ENCODE peak calls at places on chromosomes 1 and 21, in six cellular contexts. One of them, this sample, is unnamed.

GRCh38 chr1:25117233-25117823 is 115.0 kb downstream of the SYF2 start:
- DNase-seq in HepG2: peak
- DNase-seq in neural progenitor cell: peak
- DNase-seq in PC-3: peak
- DNase-seq in OCI-LY7: peak
- DNase-seq in SK-N-SH: no peak
- DNase-seq in this sample: no peak

GRCh38 chr1:27331922-27332321 is 9.9 kb upstream of the SYTL1 start:
- DNase-seq in HepG2: no peak
- DNase-seq in neural progenitor cell: no peak
- DNase-seq in PC-3: no peak
- DNase-seq in OCI-LY7: no peak
- DNase-seq in SK-N-SH: no peak
- DNase-seq in this sample: no peak

GRCh38 chr1:8873506-8874229 is 4.8 kb downstream of the ENO1 start:
- DNase-seq in HepG2: no peak
- DNase-seq in neural progenitor cell: peak
- DNase-seq in PC-3: peak
- DNase-seq in OCI-LY7: no peak
- DNase-seq in SK-N-SH: no peak
- DNase-seq in this sample: peak

GRCh38 chr1:27525296-27526271 is 35.6 kb upstream of the WASF2 start:
- DNase-seq in HepG2: no peak
- DNase-seq in neural progenitor cell: peak
- DNase-seq in PC-3: no peak
- DNase-seq in OCI-LY7: peak
- DNase-seq in SK-N-SH: no peak
- DNase-seq in this sample: peak

GRCh38 chr1:13992489-13993285 is 292.7 kb downstream of the PRDM2 start:
- DNase-seq in HepG2: no peak
- DNase-seq in neural progenitor cell: no peak
- DNase-seq in PC-3: peak
- DNase-seq in OCI-LY7: no peak
- DNase-seq in SK-N-SH: no peak
- DNase-seq in this sample: no peak

GRCh38 chr1:190479537-190479936 is 1.9 kb upstream of the BRINP3 start:
- DNase-seq in HepG2: no peak
- DNase-seq in neural progenitor cell: peak
- DNase-seq in PC-3: no peak
- DNase-seq in OCI-LY7: no peak
- DNase-seq in SK-N-SH: no peak
- DNase-seq in this sample: no peak

GRCh38 chr1:204410764-204411450 is 710 bp downstream of the PPP1R15B start:
- DNase-seq in HepG2: no peak
- DNase-seq in neural progenitor cell: peak
- DNase-seq in PC-3: peak
- DNase-seq in OCI-LY7: peak
- DNase-seq in SK-N-SH: peak
- DNase-seq in this sample: no peak

GRCh38 chr1:111988743-111989453 is 570 bp downstream of the KCND3 start:
- DNase-seq in HepG2: no peak
- DNase-seq in neural progenitor cell: peak
- DNase-seq in PC-3: no peak
- DNase-seq in OCI-LY7: no peak
- DNase-seq in SK-N-SH: peak
- DNase-seq in this sample: no peak

GRCh38 chr1:29236993-29237905 is 927 bp downstream of the PTPRU start:
- DNase-seq in HepG2: peak
- DNase-seq in neural progenitor cell: peak
- DNase-seq in PC-3: peak
- DNase-seq in OCI-LY7: no peak
- DNase-seq in SK-N-SH: peak
- DNase-seq in this sample: no peak

GRCh38 chr1:11731719-11732283 is 4.1 kb upstream of the AGTRAP start:
- DNase-seq in HepG2: peak
- DNase-seq in neural progenitor cell: peak
- DNase-seq in PC-3: peak
- DNase-seq in OCI-LY7: no peak
- DNase-seq in SK-N-SH: no peak
- DNase-seq in this sample: no peak

GRCh38 chr1:97918961-97919360 is 1.9 kb downstream of the DPYD start:
- DNase-seq in HepG2: no peak
- DNase-seq in neural progenitor cell: no peak
- DNase-seq in PC-3: no peak
- DNase-seq in OCI-LY7: no peak
- DNase-seq in SK-N-SH: no peak
- DNase-seq in this sample: no peak

GRCh38 chr1:155207578-155208405 is at the start of gene THBS3:
- DNase-seq in HepG2: no peak
- DNase-seq in neural progenitor cell: peak
- DNase-seq in PC-3: peak
- DNase-seq in OCI-LY7: no peak
- DNase-seq in SK-N-SH: peak
- DNase-seq in this sample: no peak

GRCh38 chr1:2875677-2876531 is 74.4 kb upstream of the TTC34 start:
- DNase-seq in HepG2: no peak
- DNase-seq in neural progenitor cell: no peak
- DNase-seq in PC-3: peak
- DNase-seq in OCI-LY7: no peak
- DNase-seq in SK-N-SH: peak
- DNase-seq in this sample: no peak

GRCh38 chr1:3543076-3544049 is 67.9 kb downstream of the MEGF6 start:
- DNase-seq in HepG2: no peak
- DNase-seq in neural progenitor cell: peak
- DNase-seq in PC-3: peak
- DNase-seq in OCI-LY7: no peak
- DNase-seq in SK-N-SH: peak
- DNase-seq in this sample: no peak

GRCh38 chr1:33324677-33325417 is 3.9 kb upstream of the A3GALT2 start:
- DNase-seq in HepG2: no peak
- DNase-seq in neural progenitor cell: no peak
- DNase-seq in PC-3: no peak
- DNase-seq in OCI-LY7: no peak
- DNase-seq in SK-N-SH: no peak
- DNase-seq in this sample: no peak

GRCh38 chr1:27755286-27755685 is 17.7 kb upstream of the STX12 start:
- DNase-seq in HepG2: no peak
- DNase-seq in neural progenitor cell: no peak
- DNase-seq in PC-3: no peak
- DNase-seq in OCI-LY7: no peak
- DNase-seq in SK-N-SH: no peak
- DNase-seq in this sample: no peak

GRCh38 chr1:210394281-210394798 is 65.6 kb downstream of the HHAT start:
- DNase-seq in HepG2: no peak
- DNase-seq in neural progenitor cell: no peak
- DNase-seq in PC-3: peak
- DNase-seq in OCI-LY7: no peak
- DNase-seq in SK-N-SH: no peak
- DNase-seq in this sample: no peak

GRCh38 chr21:25176637-25177412 is 430.5 kb downstream of the MRPL39 start:
- DNase-seq in HepG2: no peak
- DNase-seq in neural progenitor cell: no peak
- DNase-seq in PC-3: peak
- DNase-seq in OCI-LY7: no peak
- DNase-seq in SK-N-SH: peak
- DNase-seq in this sample: no peak

GRCh38 chr1:3651939-3652537 is at the start of gene TP73:
- DNase-seq in HepG2: no peak
- DNase-seq in neural progenitor cell: peak
- DNase-seq in PC-3: peak
- DNase-seq in OCI-LY7: no peak
- DNase-seq in SK-N-SH: peak
- DNase-seq in this sample: no peak

GRCh38 chr1:151255381-151255780 is 847 bp downstream of the PSMD4 start:
- DNase-seq in HepG2: no peak
- DNase-seq in neural progenitor cell: peak
- DNase-seq in PC-3: peak
- DNase-seq in OCI-LY7: peak
- DNase-seq in SK-N-SH: peak
- DNase-seq in this sample: no peak

GRCh38 chr1:110630770-110631663 is 24.9 kb upstream of the KCNA2 start:
- DNase-seq in HepG2: peak
- DNase-seq in neural progenitor cell: peak
- DNase-seq in PC-3: peak
- DNase-seq in OCI-LY7: peak
- DNase-seq in SK-N-SH: peak
- DNase-seq in this sample: peak

DNA sequence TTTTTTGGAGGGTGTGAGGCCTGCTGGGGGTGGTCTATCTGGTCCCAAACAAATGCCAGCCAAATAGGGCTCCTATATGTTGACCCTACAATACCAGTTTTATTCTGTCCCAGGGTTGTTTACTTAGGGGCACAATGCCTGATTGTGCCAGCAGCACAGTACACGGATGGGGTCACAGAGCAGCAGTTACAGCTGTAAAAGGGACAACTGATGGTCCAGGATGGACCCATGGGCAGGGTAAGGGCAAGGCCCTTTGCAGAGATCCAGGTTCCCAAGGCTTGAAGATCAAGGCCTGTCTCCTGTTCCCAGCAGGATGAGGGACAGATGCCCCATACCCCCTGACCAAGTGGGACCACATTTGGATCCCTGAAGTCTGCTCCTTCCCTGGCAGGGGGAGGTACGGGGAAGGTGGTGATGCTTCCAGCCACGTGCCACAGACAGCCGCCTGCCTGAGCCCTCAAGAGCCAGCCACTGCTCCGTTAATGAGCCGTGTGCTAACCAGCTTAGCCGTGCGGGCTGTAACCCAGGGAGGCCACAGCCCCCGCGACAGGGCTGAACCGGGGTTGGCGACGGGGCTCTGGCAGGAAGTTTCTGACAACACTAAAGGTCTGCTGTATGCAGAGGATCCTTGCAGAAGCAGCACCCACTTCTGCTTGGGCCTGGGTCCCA is 18.2 kb downstream of the SLC6A9 start:
- DNase-seq in HepG2: no peak
- DNase-seq in neural progenitor cell: peak
- DNase-seq in PC-3: no peak
- DNase-seq in OCI-LY7: no peak
- DNase-seq in SK-N-SH: no peak
- DNase-seq in this sample: no peak
- H3K27ac ChIP-seq in HepG2: no peak
- H3K27ac ChIP-seq in neural progenitor cell: no peak
- H3K27ac ChIP-seq in PC-3: no peak
- H3K27ac ChIP-seq in OCI-LY7: no peak
- H3K27ac ChIP-seq in SK-N-SH: no peak
- H3K27ac ChIP-seq in this sample: no peak

DNA sequence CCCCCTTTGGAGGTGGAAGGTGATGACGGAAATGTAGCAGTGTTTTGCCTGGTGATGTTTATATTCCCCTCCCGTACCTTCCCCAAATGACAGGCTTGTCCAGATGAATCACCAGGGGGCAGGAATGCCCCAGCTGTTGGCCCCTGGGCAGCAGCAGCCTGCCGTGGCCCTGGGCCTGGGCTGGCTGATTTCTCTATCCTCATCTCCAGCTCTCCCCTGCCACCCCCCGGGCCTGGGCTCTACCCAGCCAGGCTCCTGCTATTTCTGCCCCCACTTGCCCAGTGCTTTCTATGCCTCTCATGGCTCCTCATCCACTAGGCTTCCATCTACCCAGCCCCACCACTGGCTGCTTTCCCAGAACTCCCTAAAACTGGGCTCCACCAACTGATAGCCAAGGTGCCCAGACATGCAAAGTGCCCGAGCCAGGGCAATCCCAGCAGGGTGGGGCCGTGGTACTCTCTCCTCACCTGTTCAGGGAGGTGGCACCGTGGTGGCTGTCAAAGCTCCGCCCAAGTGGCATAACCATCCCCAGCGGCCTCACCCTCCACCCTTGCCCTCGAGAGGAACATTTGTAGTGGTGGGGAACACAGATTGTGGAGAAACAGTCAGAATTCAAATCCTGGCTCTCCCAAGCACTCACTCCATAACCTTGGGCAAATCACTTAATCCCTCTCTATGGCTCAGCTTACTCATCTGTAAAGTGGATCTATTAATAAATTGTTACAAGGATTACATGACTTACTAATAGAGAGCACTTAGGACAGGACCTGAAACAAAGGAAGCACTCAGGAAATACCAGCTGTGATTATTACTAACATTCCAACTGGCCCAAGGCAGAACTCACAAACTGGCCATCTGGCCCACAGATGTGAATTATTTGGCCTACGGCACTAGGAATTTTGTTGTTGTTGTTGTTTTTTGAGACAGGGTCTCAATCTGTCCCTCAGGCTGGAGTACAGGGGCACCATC is 12.8 kb upstream of the ECE1 start:
- DNase-seq in HepG2: no peak
- DNase-seq in neural progenitor cell: no peak
- DNase-seq in PC-3: peak
- DNase-seq in OCI-LY7: no peak
- DNase-seq in SK-N-SH: peak
- DNase-seq in this sample: no peak
- H2AFZ ChIP-seq in HepG2: no peak
- H2AFZ ChIP-seq in neural progenitor cell: no peak
- H2AFZ ChIP-seq in PC-3: no peak
- H2AFZ ChIP-seq in OCI-LY7: no peak
- H2AFZ ChIP-seq in SK-N-SH: no peak
- H2AFZ ChIP-seq in this sample: no peak

DNA sequence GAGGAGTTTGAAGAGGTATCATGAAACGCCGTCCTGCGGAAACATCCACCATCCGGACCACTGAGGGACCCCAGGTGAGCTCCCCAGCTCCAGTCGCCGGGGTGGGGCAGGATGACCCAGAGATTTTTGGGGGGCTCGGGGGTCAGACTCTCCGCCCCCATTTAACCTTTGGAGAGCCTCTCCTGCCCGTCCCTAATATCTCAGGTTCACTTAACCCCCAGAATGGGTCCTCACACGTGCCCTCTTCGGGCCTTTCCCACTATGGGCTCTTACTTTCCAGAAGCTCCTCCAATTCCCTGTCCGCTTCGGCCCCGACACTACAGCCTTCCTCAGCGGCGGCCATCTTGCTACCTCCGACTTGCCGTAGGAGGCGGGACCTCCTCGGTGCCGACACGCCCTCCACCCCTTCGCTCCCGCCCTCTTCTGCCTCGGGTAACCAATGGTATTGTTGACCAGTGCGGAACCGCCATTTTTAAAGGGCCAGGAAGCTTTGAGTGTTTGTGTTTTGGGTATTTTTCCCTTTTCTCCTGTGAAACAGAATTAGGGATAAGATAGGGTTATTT is at the start of gene PEX19:
- DNase-seq in HepG2: peak
- DNase-seq in neural progenitor cell: peak
- DNase-seq in PC-3: peak
- DNase-seq in OCI-LY7: peak
- DNase-seq in SK-N-SH: peak
- DNase-seq in this sample: no peak
- H3K27ac ChIP-seq in HepG2: peak
- H3K27ac ChIP-seq in neural progenitor cell: peak
- H3K27ac ChIP-seq in PC-3: peak
- H3K27ac ChIP-seq in OCI-LY7: peak
- H3K27ac ChIP-seq in SK-N-SH: peak
- H3K27ac ChIP-seq in this sample: peak

DNA sequence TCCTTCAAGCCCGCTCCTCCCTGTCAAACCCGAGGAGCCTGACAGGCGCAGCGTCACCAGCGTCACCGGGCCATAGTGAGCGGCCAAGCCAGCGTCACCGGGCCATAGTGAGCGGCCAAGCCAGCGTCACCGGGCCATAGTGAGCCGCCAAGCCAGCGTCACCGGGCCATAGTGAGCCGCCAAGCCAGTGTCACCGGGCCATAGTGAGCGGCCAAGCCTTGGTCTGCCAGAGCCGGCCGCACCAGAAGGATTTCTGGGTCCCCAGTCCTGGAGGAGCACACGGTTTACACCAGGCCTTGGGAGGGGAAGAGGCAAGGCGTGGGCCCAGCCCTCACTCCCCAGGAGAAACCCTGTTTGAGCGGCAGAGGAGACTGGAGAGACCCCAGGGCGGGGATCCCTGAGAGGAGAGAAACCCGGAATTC is 39.8 kb upstream of the COL18A1 start:
- DNase-seq in HepG2: no peak
- DNase-seq in neural progenitor cell: no peak
- DNase-seq in PC-3: no peak
- DNase-seq in OCI-LY7: no peak
- DNase-seq in SK-N-SH: no peak
- DNase-seq in this sample: no peak
- H2AFZ ChIP-seq in HepG2: no peak
- H2AFZ ChIP-seq in neural progenitor cell: no peak
- H2AFZ ChIP-seq in PC-3: no peak
- H2AFZ ChIP-seq in OCI-LY7: no peak
- H2AFZ ChIP-seq in SK-N-SH: no peak
- H2AFZ ChIP-seq in this sample: no peak